ENCODE peak calls at places on chromosomes 11 and 22, in ten cellular contexts. Q is left ventricle myocardium superior; W is activated CD4-positive, alpha-beta T cell treated with anti-CD3 and anti-CD28 coated beads, Interleukin-2, amount 50 U/mL, for 48 hours; O is WTC11; A is upper lobe of right lung; F is posterior vena cava; P is endothelial cell of umbilical vein; R is astrocyte of the spinal cord; E is EL; V is GM04504. M is an unnamed sample.

GRCh38 chr11:35281169-35281591 is 138.2 kb downstream of the SLC1A2 start:
- DNase-seq in Q (no peak), W (no peak), O (no peak), A (no peak), F (no peak), P (no peak), R (no peak), E (no peak), V (no peak), M (no peak)

GRCh38 chr11:69278091-69278867 is 15.7 kb upstream of the MYEOV start:
- DNase-seq in Q (peak; percentile 27), W (no peak), O (no peak), A (peak; percentile 85), F (no peak), P (no peak), R (peak; percentile 14), E (no peak), V (no peak), M (no peak)

GRCh38 chr22:31160328-31160978 is 471 bp downstream of the RNF185 start:
- DNase-seq in Q (no peak), W (peak; percentile 17), O (no peak), A (no peak), F (no peak), P (peak; percentile 55), R (peak; percentile 7), E (no peak), V (no peak), M (peak; percentile 44)

GRCh38 chr22:48045369-48045768 is 1282.9 kb downstream of the TBC1D22A start:
- DNase-seq in Q (no peak), W (no peak), O (no peak), A (no peak), F (no peak), P (no peak), R (no peak), E (no peak), V (no peak), M (no peak)

GRCh38 chr22:23223566-23224317 is 43.4 kb downstream of the BCR start:
- DNase-seq in Q (peak; percentile 44), W (no peak), O (no peak), A (no peak), F (peak; percentile 57), P (peak; percentile 58), R (no peak), E (no peak), V (no peak), M (no peak)

GRCh38 chr11:106920899-106921504 is 97.3 kb downstream of the GUCY1A2 start:
- DNase-seq in Q (no peak), W (no peak), O (no peak), A (no peak), F (no peak), P (no peak), R (no peak), E (no peak), V (no peak), M (no peak)

GRCh38 chr11:122850076-122850631 is 11.9 kb downstream of the CRTAM start:
- DNase-seq in Q (no peak), W (peak; percentile 24), O (no peak), A (no peak), F (no peak), P (no peak), R (peak; percentile 87), E (peak; percentile 66), V (no peak), M (peak; percentile 33)

GRCh38 chr11:60116996-60117790 is 28.7 kb downstream of the MS4A2 start:
- DNase-seq in Q (no peak), W (no peak), O (no peak), A (no peak), F (no peak), P (no peak), R (no peak), E (no peak), V (no peak), M (no peak)

GRCh38 chr11:77557553-77557952 is 32.2 kb upstream of the AQP11 start:
- DNase-seq in Q (no peak), W (no peak), O (peak; percentile 53), A (no peak), F (no peak), P (peak; percentile 22), R (peak; percentile 19), E (peak; percentile 25), V (no peak), M (no peak)

GRCh38 chr22:30697975-30698374 is 3.3 kb downstream of the OSBP2 start:
- DNase-seq in Q (no peak), W (no peak), O (no peak), A (peak; percentile 32), F (peak; percentile 60), P (no peak), R (no peak), E (no peak), V (no peak), M (no peak)